ENCODE peak calls at places on chromosomes 13 and 19, in seven cellular contexts. F is NCI-H748 treated with DMSO at 0.1 percent for 48 hours; W is stromal cell of bone marrow; O is fibroblast of the aortic adventitia; U is brain microvascular endothelial cell; S is activated CD8-positive, alpha-beta memory T cell treated with anti-CD3 and anti-CD28 coated beads for 1 hour; V is EH. N is an unnamed sample.

GRCh38 chr13:99590519-99591011 is 89.3 kb downstream of the TM9SF2 start:
- DNase-seq in F (no peak), W (peak; percentile 63), O (peak; percentile 76), U (peak; percentile 34), S (no peak), V (peak; percentile 78), N (no peak)

GRCh38 chr19:51689751-51690358 is 3.3 kb upstream of the SPACA6 start:
- DNase-seq in F (no peak), W (no peak), O (peak; percentile 31), U (peak; percentile 24), S (no peak), V (peak; percentile 50), N (no peak)

GRCh38 chr19:48487944-48488343 is 18.8 kb downstream of the CYTH2 start:
- DNase-seq in F (no peak), W (no peak), O (peak; percentile 80), U (no peak), S (no peak), V (peak; percentile 90), N (no peak)

GRCh38 chr13:109783447-109783814 is 3.0 kb downstream of the IRS2 start:
- DNase-seq in F (no peak), W (no peak), O (no peak), U (no peak), S (no peak), V (no peak), N (no peak)

GRCh38 chr13:111948811-111949210 is 118.1 kb upstream of the SOX1 start:
- DNase-seq in F (no peak), W (no peak), O (no peak), U (no peak), S (no peak), V (no peak), N (no peak)

GRCh38 chr19:50378169-50378862 is 2.1 kb downstream of the NR1H2 start:
- DNase-seq in F (no peak), W (no peak), O (no peak), U (no peak), S (no peak), V (no peak), N (no peak)

GRCh38 chr19:58558623-58559274 is 338 bp upstream of the UBE2M start:
- DNase-seq in F (no peak), W (peak; percentile 95), O (peak; percentile 99), U (peak; percentile 98), S (peak; percentile 100), V (peak; percentile 98), N (peak; percentile 94)

GRCh38 chr19:16921766-16922591 is 33.2 kb downstream of the F2RL3 start:
- DNase-seq in F (no peak), W (no peak), O (no peak), U (no peak), S (no peak), V (no peak), N (no peak)

GRCh38 chr19:7252364-7252763 is 41.9 kb downstream of the INSR start:
- DNase-seq in F (no peak), W (no peak), O (no peak), U (no peak), S (no peak), V (no peak), N (no peak)

GRCh38 chr13:102642475-102642874 is 45.7 kb downstream of the TPP2 start:
- DNase-seq in F (no peak), W (no peak), O (peak; percentile 31), U (no peak), S (no peak), V (no peak), N (no peak)

GRCh38 chr13:97274782-97275252 is 52.7 kb downstream of the MBNL2 start:
- DNase-seq in F (no peak), W (no peak), O (peak; percentile 80), U (no peak), S (no peak), V (peak; percentile 90), N (no peak)

GRCh38 chr13:45367358-45367757 is 26.4 kb upstream of the TPT1 start:
- DNase-seq in F (peak; percentile 20), W (peak; percentile 84), O (peak; percentile 84), U (peak; percentile 91), S (peak; percentile 88), V (peak; percentile 89), N (peak; percentile 97)

GRCh38 chr19:2627319-2627829 is 75.1 kb downstream of the GNG7 start:
- DNase-seq in F (no peak), W (peak; percentile 99), O (peak; percentile 97), U (peak; percentile 98), S (no peak), V (peak; percentile 98), N (peak; percentile 99)

GRCh38 chr13:102812616-102813287 is 13.8 kb downstream of the BIVM start:
- DNase-seq in F (no peak), W (no peak), O (peak; percentile 33), U (peak; percentile 16), S (no peak), V (peak; percentile 11), N (no peak)

GRCh38 chr19:11673608-11674041 is 65.1 kb downstream of the ZNF823 start:
- DNase-seq in F (peak; percentile 57), W (peak; percentile 69), O (peak; percentile 73), U (peak; percentile 58), S (no peak), V (peak; percentile 55), N (no peak)

GRCh38 chr19:39372941-39373340 is 18.0 kb downstream of the PAF1 start:
- DNase-seq in F (no peak), W (no peak), O (peak; percentile 46), U (no peak), S (no peak), V (peak; percentile 69), N (no peak)

GRCh38 chr13:47801555-47801954 is 199.5 kb downstream of the SUCLA2 start:
- DNase-seq in F (no peak), W (no peak), O (no peak), U (no peak), S (no peak), V (no peak), N (no peak)

GRCh38 chr13:95629071-95629470 is 15.4 kb downstream of the DZIP1 start:
- DNase-seq in F (no peak), W (no peak), O (no peak), U (no peak), S (no peak), V (no peak), N (no peak)

GRCh38 chr19:29260477-29261317 is 47.7 kb upstream of the UQCRFS1 start:
- DNase-seq in F (peak; percentile 3), W (no peak), O (peak; percentile 26), U (no peak), S (no peak), V (peak; percentile 34), N (no peak)

GRCh38 chr19:21698215-21698614 is 69.2 kb downstream of the ZNF100 start:
- DNase-seq in F (peak; percentile 9), W (no peak), O (peak; percentile 6), U (no peak), S (no peak), V (peak; percentile 23), N (no peak)

GRCh38 chr13:21849323-21849722 is 178.4 kb downstream of the FGF9 start:
- DNase-seq in F (peak; percentile 75), W (no peak), O (peak; percentile 3), U (no peak), S (no peak), V (peak; percentile 7), N (no peak)

GRCh38 chr19:30318936-30319335 is 53.2 kb upstream of the ZNF536 start:
- DNase-seq in F (no peak), W (no peak), O (no peak), U (no peak), S (no peak), V (no peak), N (no peak)

GRCh38 chr19:18594096-18594823 is 5.7 kb downstream of the REX1BD start:
- DNase-seq in F (peak; percentile 38), W (peak; percentile 44), O (peak; percentile 66), U (peak; percentile 47), S (peak; percentile 38), V (peak; percentile 80), N (no peak)

GRCh38 chr19:18310966-18311365 is 11.9 kb downstream of the LSM4 start:
- DNase-seq in F (no peak), W (no peak), O (no peak), U (no peak), S (no peak), V (no peak), N (no peak)

GRCh38 chr13:69681722-69682121 is 425.9 kb upstream of the ATXN8OS start:
- DNase-seq in F (no peak), W (no peak), O (no peak), U (no peak), S (no peak), V (no peak), N (no peak)

GRCh38 chr13:74230984-74231443 is 96.8 kb upstream of the KLF12 start:
- DNase-seq in F (no peak), W (no peak), O (no peak), U (no peak), S (no peak), V (no peak), N (no peak)

GRCh38 chr13:68439821-68440220 is 1209.7 kb upstream of the PCDH9 start:
- DNase-seq in F (no peak), W (no peak), O (no peak), U (no peak), S (no peak), V (no peak), N (peak; percentile 21)

GRCh38 chr13:29654807-29655547 is 59.5 kb upstream of the SLC7A1 start:
- DNase-seq in F (no peak), W (peak; percentile 76), O (peak; percentile 86), U (peak; percentile 46), S (no peak), V (peak; percentile 96), N (no peak)